ENCODE peak calls at places on chromosome 17, in four cellular contexts. P is heart left ventricle; M is effector memory CD8-positive, alpha-beta T cell; T is NCI-H748 treated with DMSO at 0.1 percent for 48 hours. Q is an unnamed sample.

GRCh38 chr17:35666967-35667552 is 64.4 kb upstream of the RASL10B start:
- DNase-seq in P (no peak), M (no peak), T (no peak), Q (no peak)

GRCh38 chr17:31116167-31116566 is 21.4 kb downstream of the NF1 start:
- DNase-seq in P (no peak), M (no peak), T (no peak), Q (no peak)

GRCh38 chr17:36827056-36827455 is 110.2 kb upstream of the LHX1 start:
- DNase-seq in P (no peak), M (no peak), T (no peak), Q (no peak)

GRCh38 chr17:42536372-42537155 is 523 bp downstream of the NAGLU start:
- DNase-seq in P (peak), M (peak), T (peak), Q (no peak)

GRCh38 chr17:75854881-75855309 is 240 bp downstream of the WBP2 start:
- DNase-seq in P (no peak), M (no peak), T (no peak), Q (no peak)

GRCh38 chr17:76072149-76072858 is at the start of gene SRP68:
- DNase-seq in P (peak), M (peak), T (peak), Q (peak)

GRCh38 chr17:78265121-78265520 is 33.7 kb downstream of the TMEM235 start:
- DNase-seq in P (no peak), M (no peak), T (no peak), Q (no peak)

GRCh38 chr17:1606352-1606985 is 22.2 kb downstream of the SLC43A2 start:
- DNase-seq in P (no peak), M (no peak), T (no peak), Q (no peak)

GRCh38 chr17:15451681-15452080 is 15.7 kb downstream of the CDRT4 start:
- DNase-seq in P (no peak), M (no peak), T (no peak), Q (no peak)

GRCh38 chr17:17180741-17181525 is 25.2 kb downstream of the PLD6 start:
- DNase-seq in P (peak), M (no peak), T (no peak), Q (no peak)

GRCh38 chr17:74383140-74383539 is 15.8 kb downstream of the GPR142 start:
- DNase-seq in P (peak), M (no peak), T (no peak), Q (no peak)